ENCODE peak calls at places on chromosomes 7 and 10, in four cellular contexts. W is stomach, K is IMR-90, S is thoracic aorta. U is an unnamed sample.

GRCh38 chr7:29177963-29178612 is 16.5 kb upstream of the CHN2 start:
- DNase-seq in W (peak; percentile 31), K (no peak), S (no peak), U (peak; percentile 74)

GRCh38 chr10:110137142-110137545 is 70.3 kb upstream of the MXI1 start:
- DNase-seq in W (no peak), K (peak; percentile 78), S (no peak), U (no peak)

GRCh38 chr10:71831646-71832552 is 19.2 kb downstream of the PSAP start:
- DNase-seq in W (peak; percentile 58), K (peak; percentile 54), S (no peak), U (no peak)

GRCh38 chr7:2255145-2256139 is 13.4 kb downstream of the NUDT1 start:
- DNase-seq in W (no peak), K (no peak), S (no peak), U (no peak)

GRCh38 chr10:112585052-112585451 is 138.0 kb downstream of the VTI1A start:
- DNase-seq in W (peak; percentile 29), K (peak; percentile 37), S (peak; percentile 19), U (no peak)

GRCh38 chr10:58590152-58590551 is 77.5 kb downstream of the BICC1 start:
- DNase-seq in W (no peak), K (peak; percentile 99), S (no peak), U (no peak)

GRCh38 chr7:38409524-38409923 is 136.1 kb upstream of the TARP start:
- DNase-seq in W (no peak), K (no peak), S (no peak), U (no peak)

GRCh38 chr10:78173360-78174020 is 139.8 kb downstream of the RPS24 start:
- DNase-seq in W (no peak), K (peak; percentile 42), S (no peak), U (peak; percentile 74)

GRCh38 chr10:45649296-45649695 is 23.3 kb downstream of the ZFAND4 start:
- DNase-seq in W (no peak), K (no peak), S (no peak), U (no peak)

GRCh38 chr7:149476791-149477190 is 15.9 kb upstream of the ZNF777 start:
- DNase-seq in W (no peak), K (no peak), S (no peak), U (no peak)

GRCh38 chr10:32947586-32947985 is 10.4 kb downstream of the ITGB1 start:
- DNase-seq in W (no peak), K (no peak), S (no peak), U (no peak)

GRCh38 chr10:32949221-32949678 is 8.8 kb downstream of the ITGB1 start:
- DNase-seq in W (no peak), K (no peak), S (no peak), U (no peak)

GRCh38 chr10:32950457-32951109 is 7.4 kb downstream of the ITGB1 start:
- DNase-seq in W (no peak), K (no peak), S (no peak), U (no peak)

GRCh38 chr10:32946108-32946507 is 11.9 kb downstream of the ITGB1 start:
- DNase-seq in W (no peak), K (no peak), S (no peak), U (no peak)

DNA sequence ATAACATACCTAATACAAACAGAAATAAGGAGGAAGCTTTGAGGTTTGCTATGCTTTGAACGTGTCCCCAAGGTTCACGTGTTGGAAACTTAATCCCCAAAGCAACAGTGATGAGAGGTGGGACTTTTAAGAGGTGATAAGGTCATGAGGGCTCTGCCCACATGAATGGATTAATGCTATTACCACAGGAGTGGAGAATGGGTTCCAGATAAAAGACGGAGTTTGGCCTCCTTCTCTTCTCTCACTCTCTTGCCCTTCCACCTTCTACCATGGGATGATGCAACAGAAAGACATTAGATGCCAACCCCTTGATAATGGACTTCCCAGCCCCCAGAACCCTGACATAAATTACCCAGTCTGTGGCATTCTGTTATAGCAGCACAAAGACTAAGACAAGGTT is 9.6 kb downstream of the ITGB1 start:
- DNase-seq in W (no peak), K (no peak), S (no peak), U (no peak)
- H3K4me1 ChIP-seq in W (peaks cover 48% of the 10 kb centered on the region), K (peaks cover 26% of the 10 kb centered on the region), S (peaks cover 88% of the 10 kb centered on the region), U (peaks cover 32% of the 10 kb centered on the region)

GRCh38 chr7:85184599-85185354 is 2.1 kb downstream of the SEMA3D start:
- DNase-seq in W (no peak), K (peak; percentile 37), S (peak; percentile 9), U (peak; percentile 58)
- H3K4me3 ChIP-seq in W (peak overlapping the region; percentile 68), K (peak overlapping the region; percentile 63), S (peak overlapping the region; percentile 89), U (peak overlapping the region; percentile 52)

DNA sequence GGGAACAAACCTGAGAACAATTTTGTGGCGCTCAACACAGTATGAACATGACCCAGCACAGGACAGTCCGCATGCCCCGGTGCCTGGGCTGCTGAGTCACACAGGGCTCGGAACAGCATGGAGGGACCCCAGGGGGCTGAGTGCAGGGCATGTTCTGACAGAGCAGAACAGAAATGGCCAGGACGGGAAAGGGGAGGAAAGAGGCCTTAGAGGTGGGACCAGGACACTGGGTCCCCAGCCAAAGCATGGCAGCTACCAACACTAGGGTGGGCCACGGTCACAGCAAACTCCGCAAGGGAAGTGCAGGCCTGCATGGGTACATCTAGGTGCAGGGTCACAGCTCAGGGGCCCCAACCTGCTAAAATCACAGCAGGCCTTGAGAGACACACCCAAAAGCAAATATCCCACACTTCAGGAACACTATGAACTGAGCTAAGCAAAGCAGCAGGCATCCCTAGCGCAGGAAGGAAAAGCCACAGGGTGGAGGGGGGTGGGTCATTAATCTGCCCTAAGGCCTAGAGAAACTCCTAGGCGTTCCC is 5.6 kb downstream of the IMPDH1 start:
- DNase-seq in W (peak; percentile 46), K (no peak), S (no peak), U (no peak)
- H3K4me1 ChIP-seq in W (peaks cover 45% of the 10 kb centered on the region), K (peaks cover 19% of the 10 kb centered on the region), S (peaks cover 36% of the 10 kb centered on the region), U (peaks cover 44% of the 10 kb centered on the region)

DNA sequence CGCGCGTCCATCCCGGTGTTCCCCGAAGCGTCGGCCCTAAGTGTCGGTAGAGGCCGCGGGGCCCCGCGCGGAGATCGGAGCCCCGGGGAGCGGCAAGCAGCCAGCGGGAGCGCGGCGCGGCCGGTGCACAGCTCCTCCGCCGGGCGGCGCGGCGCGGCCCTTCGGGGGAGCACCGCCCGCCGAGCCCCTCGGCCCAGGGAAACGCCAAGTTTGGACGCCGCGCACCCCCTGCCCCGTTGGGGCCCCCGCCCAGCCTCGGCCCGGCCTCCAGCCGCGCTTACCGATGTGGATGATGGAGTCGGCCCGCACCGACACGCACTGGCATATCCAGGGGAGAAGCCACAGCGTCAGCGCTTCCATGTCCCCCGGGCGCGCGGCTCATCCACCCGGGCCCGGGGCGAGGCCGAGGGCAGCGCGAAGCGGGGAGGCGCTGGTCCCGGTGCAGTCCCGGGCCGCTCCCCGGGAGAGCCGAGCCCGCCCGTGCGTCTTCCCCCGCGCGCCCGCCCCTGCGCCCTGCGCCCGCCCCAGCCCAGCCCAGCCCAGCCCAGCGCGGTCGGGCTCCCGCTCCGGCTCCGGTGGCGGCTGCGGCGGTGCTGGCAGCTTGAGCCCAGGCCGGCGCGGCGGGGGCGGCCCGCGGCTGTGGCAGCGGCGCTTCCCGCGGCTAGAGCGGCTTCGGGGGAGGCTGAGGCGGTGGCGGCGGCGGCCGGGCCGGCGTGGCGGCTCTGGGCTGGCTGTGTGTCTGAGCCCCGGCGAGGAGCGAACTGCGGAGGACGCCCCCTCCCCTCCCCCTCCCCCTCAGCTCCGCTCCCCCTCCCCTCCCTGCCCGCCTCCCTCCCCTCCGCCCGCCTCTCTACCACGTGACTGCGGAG is at the start of gene GRID1:
- DNase-seq in W (no peak), K (no peak), S (no peak), U (peak; percentile 71)
- H3K4me3 ChIP-seq in W (peak within 1 kb of the TSS; percentile 70), K (peak within 1 kb of the TSS; percentile 23), S (peak within 1 kb of the TSS; percentile 76), U (peak within 1 kb of the TSS; percentile 45)

GRCh38 chr7:101236292-101236691 is 1.3 kb downstream of the CLDN15 start:
- DNase-seq in W (no peak), K (no peak), S (no peak), U (no peak)
- H3K4me1 ChIP-seq in W (peaks cover 21% of the 10 kb centered on the region), K (peaks cover 8% of the 10 kb centered on the region), S (peaks cover 4% of the 10 kb centered on the region), U (peaks cover 15% of the 10 kb centered on the region)

GRCh38 chr10:114304017-114304565 is 65.0 kb downstream of the VWA2 start:
- DNase-seq in W (peak; percentile 83), K (peak; percentile 88), S (peak; percentile 36), U (no peak)
- H3K4me3 ChIP-seq in W (peak overlapping the region; percentile 35), K (peak overlapping the region; percentile 3), S (peak overlapping the region; percentile 75), U (peak overlapping the region; percentile 40)

GRCh38 chr10:94129393-94130130 is 135.8 kb downstream of the PLCE1 start:
- DNase-seq in W (no peak), K (peak; percentile 91), S (no peak), U (no peak)
- H3K4me1 ChIP-seq in W (peaks cover 8% of the 10 kb centered on the region), K (peaks cover 24% of the 10 kb centered on the region), S (peaks cover 75% of the 10 kb centered on the region), U (peaks cover 12% of the 10 kb centered on the region)

GRCh38 chr7:22864855-22865606 is 42.4 kb upstream of the TOMM7 start:
- DNase-seq in W (no peak), K (no peak), S (no peak), U (no peak)
- H3K4me3 ChIP-seq in W (no peak overlapping the region), K (no peak overlapping the region), S (no peak overlapping the region), U (no peak overlapping the region)